ENCODE peak calls at places on chromosome 6, in five cellular contexts. Q, D, K, P and M are unnamed samples.

GRCh38 chr6:72552938-72553337 is 68.9 kb upstream of the KCNQ5 start:
- DNase-seq in D (no peak), P (no peak), K (no peak), Q (peak), M (no peak)

GRCh38 chr6:127464881-127465459 is 5.8 kb upstream of the KIAA0408 start:
- DNase-seq in P (peak), K (peak), Q (peak), D (no peak), M (peak)

GRCh38 chr6:46491201-46491788 is at the start of gene RCAN2:
- DNase-seq in D (peak), Q (peak), K (peak), P (peak), M (peak)

GRCh38 chr6:113856571-113857564 is at the start of gene MARCKS:
- DNase-seq in K (peak), D (peak), Q (peak), P (peak), M (peak)

GRCh38 chr6:143279385-143279784 is 171.1 kb downstream of the ADAT2 start:
- DNase-seq in D (no peak), K (no peak), P (no peak), Q (peak), M (no peak)

GRCh38 chr6:121691126-121691540 is 255.7 kb downstream of the GJA1 start:
- DNase-seq in Q (peak), D (no peak), K (no peak), P (no peak), M (no peak)

GRCh38 chr6:110188791-110189190 is 8.6 kb downstream of the CDC40 start:
- DNase-seq in Q (peak), K (no peak), P (no peak), D (no peak), M (no peak)

GRCh38 chr6:55955684-55956083 is 80.3 kb upstream of the BMP5 start:
- DNase-seq in K (no peak), Q (no peak), P (no peak), D (no peak), M (no peak)

GRCh38 chr6:148793721-148794120 is 46.9 kb downstream of the UST start:
- DNase-seq in K (no peak), D (no peak), Q (peak), P (no peak), M (no peak)

GRCh38 chr6:134340574-134340973 is 22.7 kb upstream of the SGK1 start:
- DNase-seq in K (no peak), D (no peak), P (no peak), Q (no peak), M (no peak)

GRCh38 chr6:157981395-157982296 is at the start of gene SYNJ2:
- DNase-seq in K (peak), D (peak), P (peak), Q (peak), M (peak)

GRCh38 chr6:138286698-138287097 is 68.4 kb upstream of the PBOV1 start:
- DNase-seq in P (no peak), K (no peak), D (no peak), Q (no peak), M (no peak)

GRCh38 chr6:3876866-3877265 is 27.7 kb downstream of the FAM50B start:
- DNase-seq in Q (peak), K (no peak), P (no peak), D (no peak), M (no peak)

GRCh38 chr6:37830225-37830624 is 10.7 kb downstream of the ZFAND3 start:
- DNase-seq in P (no peak), Q (no peak), K (no peak), D (no peak), M (no peak)

GRCh38 chr6:87869064-87869685 is 167.1 kb upstream of the AKIRIN2 start:
- DNase-seq in P (no peak), D (no peak), Q (no peak), K (no peak), M (no peak)

GRCh38 chr6:168314948-168315347 is 4.6 kb downstream of the DACT2 start:
- DNase-seq in K (no peak), D (peak), P (no peak), Q (no peak), M (peak)

GRCh38 chr6:161254754-161255253 is 19.1 kb downstream of the AGPAT4 start:
- DNase-seq in D (no peak), Q (peak), K (no peak), P (no peak), M (no peak)

GRCh38 chr6:42375007-42375635 is 76.6 kb downstream of the TRERF1 start:
- DNase-seq in Q (no peak), D (no peak), K (no peak), P (peak), M (peak)
- TF ChIP-seq POLR2A in Q (no peak), D (no peak), K (no peak), P (no peak), M (no peak)

DNA sequence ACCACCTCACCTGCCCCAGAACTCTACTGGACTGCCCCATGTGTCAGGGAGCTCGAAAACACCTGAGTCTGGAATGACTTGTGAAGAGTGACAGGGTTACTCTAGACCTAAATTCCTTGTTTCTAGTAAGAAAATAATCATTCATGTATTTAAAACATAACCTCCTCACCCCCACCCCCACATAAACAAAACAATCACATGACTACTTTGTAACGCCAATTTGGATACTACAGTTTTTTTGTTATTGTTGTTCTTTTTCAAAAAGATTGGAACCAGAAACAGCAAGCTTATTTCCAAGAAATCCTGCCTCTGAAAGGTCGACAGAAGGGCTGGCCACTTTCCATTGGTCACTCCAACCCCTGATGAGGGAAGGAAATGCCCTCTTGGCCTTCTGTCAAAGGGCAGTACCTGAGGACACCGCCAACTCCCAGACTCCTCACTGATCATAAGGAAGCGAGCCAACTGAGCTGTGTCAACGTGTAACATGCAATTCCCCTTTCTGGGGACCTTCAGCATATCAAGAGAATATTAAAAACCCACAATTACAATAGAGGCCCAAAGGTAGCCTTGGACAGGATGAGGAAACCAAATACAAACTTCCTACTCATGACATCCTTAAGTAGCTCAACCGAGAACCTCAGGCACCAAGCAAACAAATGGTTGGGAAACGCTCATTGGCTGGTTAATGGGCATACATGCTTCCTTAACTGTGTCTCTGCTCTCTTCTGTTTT is 2.6 kb downstream of the MCUR1 start:
- DNase-seq in D (no peak), Q (no peak), K (peak), P (no peak), M (no peak)
- TF ChIP-seq CTCF in D (no peak), Q (no peak), K (no peak), P (no peak), M (no peak)

DNA sequence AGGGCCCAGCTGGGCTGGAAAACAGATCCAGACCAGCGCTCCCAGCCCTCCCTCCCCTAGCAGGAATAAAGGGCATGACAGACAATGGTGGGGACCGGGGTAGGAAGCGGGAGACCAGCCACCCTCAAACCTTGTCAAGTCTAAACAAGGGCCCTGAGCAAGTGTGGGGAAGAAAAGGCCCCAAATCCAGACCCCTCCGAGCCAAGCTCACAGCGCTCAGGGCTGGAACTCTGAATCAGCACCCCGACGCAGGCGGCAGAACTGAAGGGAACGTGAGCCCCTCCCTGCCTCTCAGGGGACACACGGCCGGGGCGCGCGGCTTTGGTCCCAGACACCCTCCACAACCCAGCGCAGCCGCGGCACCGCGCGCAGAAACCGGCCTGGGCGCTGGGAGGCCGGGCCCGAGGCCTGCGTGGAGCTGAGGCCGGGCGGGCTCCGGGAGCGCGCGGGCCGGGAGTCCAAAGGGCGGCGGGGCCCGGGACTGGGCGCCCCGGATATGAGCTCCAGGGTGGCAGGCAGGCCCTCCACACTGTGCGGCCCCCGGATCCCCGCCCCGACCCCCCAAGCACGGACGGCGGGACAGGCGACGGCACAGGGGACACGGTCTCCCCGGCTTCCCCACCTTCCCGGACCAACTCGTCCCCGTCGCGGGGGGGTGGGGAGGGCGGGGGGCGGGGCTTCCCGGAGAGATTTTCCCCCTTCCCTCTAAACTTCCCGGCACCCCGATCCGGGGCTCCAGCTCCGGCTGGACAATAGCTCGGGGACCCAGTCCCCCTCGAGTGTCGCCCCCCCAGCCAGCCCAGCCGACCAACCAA is 636 bp downstream of the TEAD3 start:
- DNase-seq in D (peak), Q (no peak), P (peak), K (peak), M (no peak)
- TF ChIP-seq POLR2A in D (no peak), Q (no peak), P (no peak), K (no peak), M (no peak)

GRCh38 chr6:52693777-52694176 is 22.9 kb downstream of the TMEM14A start:
- DNase-seq in P (no peak), D (no peak), Q (no peak), K (no peak), M (no peak)

GRCh38 chr6:52696418-52696817 is 25.5 kb downstream of the TMEM14A start:
- DNase-seq in D (no peak), Q (no peak), K (no peak), P (no peak), M (no peak)

GRCh38 chr6:52694404-52694803 is 23.5 kb downstream of the TMEM14A start:
- DNase-seq in P (no peak), Q (no peak), D (no peak), K (no peak), M (no peak)

DNA sequence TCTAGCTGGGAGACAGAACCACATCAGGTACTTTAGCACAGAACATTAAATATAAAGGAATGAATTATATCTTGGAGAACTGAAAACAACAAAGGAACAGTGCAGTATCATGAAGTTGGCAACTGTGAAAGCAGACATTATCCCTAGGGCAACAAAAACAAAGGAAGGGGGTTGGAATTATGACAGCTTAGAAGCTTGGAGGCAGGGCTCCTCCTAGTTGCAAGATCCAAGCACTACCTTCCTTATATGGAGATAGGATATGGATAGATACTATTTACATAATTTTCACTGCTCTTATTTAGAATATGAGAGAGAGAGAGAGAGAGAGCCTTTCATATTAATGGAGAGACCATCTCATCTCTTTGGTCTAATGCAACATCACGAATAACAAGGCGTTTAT is 27.0 kb downstream of the TMEM14A start:
- DNase-seq in Q (no peak), D (no peak), P (no peak), K (no peak), M (no peak)
- TF ChIP-seq CTCF in Q (no peak), D (no peak), P (no peak), K (no peak), M (no peak)

GRCh38 chr6:73695619-73696421 is at the start of gene CD109:
- DNase-seq in P (peak), Q (peak), D (no peak), K (peak), M (peak)
- TF ChIP-seq POLR2A in P (no peak), Q (no peak), D (no peak), K (no peak), M (no peak)

GRCh38 chr6:47810885-47811284 is 29.1 kb downstream of the OPN5 start:
- DNase-seq in K (no peak), D (no peak), Q (no peak), P (no peak), M (no peak)
- TF ChIP-seq CTCF in K (no peak), D (no peak), Q (no peak), P (no peak), M (no peak)

GRCh38 chr6:153001767-153002612 is 519 bp downstream of the MTRF1L start:
- DNase-seq in D (no peak), P (no peak), K (no peak), Q (no peak), M (no peak)

GRCh38 chr6:153003294-153003645 is 761 bp upstream of the MTRF1L start:
- DNase-seq in K (no peak), P (no peak), D (no peak), Q (peak), M (no peak)

GRCh38 chr6:153000243-153000642 is 2.3 kb downstream of the MTRF1L start:
- DNase-seq in P (no peak), D (no peak), Q (no peak), K (no peak), M (no peak)

DNA sequence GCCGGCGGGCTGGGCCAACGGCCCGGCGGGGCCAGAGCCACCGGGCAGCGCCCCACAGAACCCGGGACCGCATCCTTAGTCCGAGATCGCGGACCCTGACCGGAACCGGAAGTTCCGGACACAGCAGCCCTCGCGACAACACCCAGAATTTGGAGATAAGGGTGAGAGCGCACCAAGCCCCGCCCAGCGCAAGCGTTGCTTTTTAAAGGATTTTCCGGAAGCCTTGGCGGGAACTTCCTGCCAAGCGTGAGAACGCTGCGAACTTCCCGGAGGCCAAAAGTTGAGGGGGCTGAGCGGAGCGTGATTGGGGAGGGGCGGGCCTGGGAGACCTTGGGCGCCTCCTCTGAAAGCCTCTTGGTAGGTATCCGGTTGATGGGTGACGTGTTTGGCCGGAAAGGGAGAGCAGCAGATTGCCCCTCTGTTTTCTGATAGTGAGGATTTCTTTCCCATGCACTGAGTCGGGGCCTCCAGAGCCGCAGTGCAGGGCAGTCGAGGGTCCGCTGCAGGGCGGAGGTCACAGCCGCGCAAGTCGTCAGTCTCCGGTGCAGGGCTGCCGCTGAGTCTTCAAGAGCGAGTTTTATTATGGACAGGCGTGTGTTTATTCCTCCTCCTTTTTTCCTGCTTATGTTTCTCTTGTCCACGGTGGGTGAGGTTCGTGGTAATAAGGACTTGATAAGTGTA is at the start of gene MTRF1L:
- DNase-seq in P (peak), Q (peak), K (peak), D (peak), M (peak)
- TF ChIP-seq POLR2A in P (peak), Q (peak), K (peak), D (peak), M (peak)